ENCODE peak calls at places on chromosomes 1 and 21, in five cellular contexts. L is ovary, I is spleen, V is adrenal gland, W is stomach. N is an unnamed sample.

GRCh38 chr1:156877433-156877832 is 16.1 kb upstream of the PEAR1 start:
- DNase-seq in V (no peak), W (no peak), I (no peak), L (no peak), N (no peak)

GRCh38 chr1:235357485-235358378 is 9.5 kb upstream of the TBCE start:
- DNase-seq in I (no peak), V (no peak), L (no peak), W (no peak), N (no peak)

GRCh38 chr1:33047290-33047689 is 10.6 kb upstream of the AK2 start:
- DNase-seq in V (no peak), L (no peak), I (no peak), W (no peak), N (no peak)

GRCh38 chr21:45336870-45337269 is 49.2 kb upstream of the POFUT2 start:
- DNase-seq in I (peak; percentile 48), V (no peak), W (no peak), L (peak; percentile 22), N (no peak)

GRCh38 chr1:113605099-113605498 is 154.2 kb downstream of the PHTF1 start:
- DNase-seq in L (no peak), I (no peak), W (no peak), V (no peak), N (no peak)

GRCh38 chr21:28590722-28591121 is 402.0 kb downstream of the LTN1 start:
- DNase-seq in W (no peak), L (no peak), I (no peak), V (no peak), N (no peak)

GRCh38 chr21:26405735-26406361 is 167.2 kb downstream of the CYYR1 start:
- DNase-seq in V (peak; percentile 9), W (no peak), L (no peak), I (no peak), N (no peak)

GRCh38 chr1:28322209-28322608 is 6.6 kb upstream of the MED18 start:
- DNase-seq in W (no peak), L (no peak), V (no peak), I (no peak), N (no peak)

GRCh38 chr1:155169541-155169940 is 3.6 kb downstream of the KRTCAP2 start:
- DNase-seq in W (no peak), I (peak; percentile 14), V (no peak), L (no peak), N (no peak)

GRCh38 chr1:93716974-93717373 is 35.3 kb upstream of the BCAR3 start:
- DNase-seq in I (no peak), V (no peak), W (no peak), L (no peak), N (no peak)

GRCh38 chr1:119874186-119874585 is 22.1 kb downstream of the ADAM30 start:
- DNase-seq in W (no peak), I (no peak), L (no peak), V (no peak), N (no peak)

GRCh38 chr1:171983584-171983983 is 142.3 kb downstream of the DNM3 start:
- DNase-seq in W (no peak), L (no peak), V (no peak), I (no peak), N (no peak)

GRCh38 chr1:156052862-156053769 is 482 bp downstream of the UBQLN4 start:
- DNase-seq in V (peak; percentile 53), I (peak; percentile 93), W (peak; percentile 40), L (peak; percentile 81), N (peak; percentile 60)

GRCh38 chr1:149844650-149845255 is 54.6 kb upstream of the BOLA1 start:
- DNase-seq in L (no peak), V (no peak), I (no peak), W (no peak), N (no peak)

GRCh38 chr21:46409641-46410406 is 48.9 kb upstream of the DIP2A start:
- DNase-seq in W (no peak), V (no peak), I (no peak), L (no peak), N (no peak)

GRCh38 chr1:193456883-193457282 is 270.5 kb upstream of the B3GALT2 start:
- DNase-seq in W (no peak), I (no peak), V (no peak), L (no peak), N (no peak)

GRCh38 chr1:48644950-48645605 is 131.6 kb downstream of the BEND5 start:
- DNase-seq in W (no peak), V (no peak), L (no peak), I (no peak), N (no peak)

GRCh38 chr21:21200103-21200938 is 202.1 kb downstream of the NCAM2 start:
- DNase-seq in V (peak; percentile 91), L (peak; percentile 15), W (no peak), I (no peak), N (peak; percentile 84)

GRCh38 chr1:244361764-244362473 is 89.8 kb downstream of the ADSS2 start:
- DNase-seq in V (no peak), I (no peak), W (no peak), L (no peak), N (no peak)

GRCh38 chr21:36005018-36005417 is 55.3 kb downstream of the SETD4 start:
- DNase-seq in V (no peak), I (no peak), L (peak; percentile 46), W (no peak), N (no peak)

GRCh38 chr1:161985301-161985825 is 38.3 kb downstream of the OLFML2B start:
- DNase-seq in V (no peak), I (no peak), W (no peak), L (no peak), N (no peak)

GRCh38 chr1:244349103-244349531 is 102.6 kb downstream of the ADSS2 start:
- DNase-seq in L (no peak), I (no peak), W (no peak), V (peak; percentile 68), N (peak; percentile 75)

GRCh38 chr21:45332981-45333582 is 45.4 kb upstream of the POFUT2 start:
- DNase-seq in L (peak; percentile 23), I (peak; percentile 67), W (no peak), V (no peak), N (no peak)

GRCh38 chr1:111369177-111369576 is 58.4 kb downstream of the OVGP1 start:
- DNase-seq in L (no peak), I (no peak), W (no peak), V (no peak), N (no peak)

GRCh38 chr1:24426738-24427468 is 11.3 kb downstream of the NIPAL3 start:
- DNase-seq in W (no peak), I (no peak), L (no peak), V (no peak), N (no peak)

GRCh38 chr1:198295975-198296374 is 139.2 kb downstream of the NEK7 start:
- DNase-seq in L (no peak), V (no peak), W (no peak), I (no peak), N (no peak)

GRCh38 chr1:77906146-77906545 is 17.7 kb downstream of the NEXN start:
- DNase-seq in I (no peak), W (no peak), V (no peak), L (no peak), N (no peak)

GRCh38 chr1:177948336-177948972 is 21.4 kb downstream of the SEC16B start:
- DNase-seq in W (peak; percentile 66), L (peak; percentile 67), V (peak; percentile 73), I (no peak), N (peak; percentile 78)

GRCh38 chr21:38954450-38955059 is 148.8 kb downstream of the ETS2 start:
- DNase-seq in I (no peak), L (no peak), V (no peak), W (peak; percentile 51), N (no peak)

GRCh38 chr1:76595024-76595423 is 272.3 kb upstream of the ST6GALNAC5 start:
- DNase-seq in W (no peak), I (no peak), L (no peak), V (no peak), N (no peak)

GRCh38 chr1:151001592-151001991 is 5.1 kb downstream of the MINDY1 start:
- DNase-seq in L (no peak), V (no peak), I (no peak), W (no peak), N (no peak)

GRCh38 chr1:201013991-201014815 is 9.3 kb downstream of the KIF21B start:
- DNase-seq in V (no peak), I (peak; percentile 81), W (no peak), L (no peak), N (no peak)

GRCh38 chr1:109509176-109510134 is at the start of gene AMIGO1:
- DNase-seq in I (peak; percentile 90), V (peak; percentile 60), W (peak; percentile 62), L (peak; percentile 80), N (no peak)

GRCh38 chr1:28580706-28581530 is 11.1 kb upstream of the RAB42 start:
- DNase-seq in L (peak; percentile 29), V (peak; percentile 44), I (peak; percentile 79), W (peak; percentile 42), N (no peak)

GRCh38 chr1:10909697-10910489 is 102.6 kb upstream of the TARDBP start:
- DNase-seq in L (no peak), I (peak; percentile 88), V (peak; percentile 50), W (peak; percentile 77), N (no peak)
- TF ChIP-seq CTCF in L (no peak), I (peak; percentile 64), V (peak; percentile 42), W (peak; percentile 52), N (no peak)

GRCh38 chr1:165407398-165407797 is 37.5 kb downstream of the RXRG start:
- DNase-seq in L (no peak), I (no peak), W (no peak), V (no peak), N (no peak)
- H3K27ac ChIP-seq in L (no peak overlapping the region), I (no peak overlapping the region), W (no peak overlapping the region), V (no peak overlapping the region), N (no peak overlapping the region)

GRCh38 chr1:2644591-2645101 is 11.8 kb upstream of the MMEL1 start:
- DNase-seq in I (peak; percentile 70), V (no peak), L (no peak), W (no peak), N (no peak)

GRCh38 chr1:2645776-2646175 is 13.0 kb upstream of the MMEL1 start:
- DNase-seq in L (no peak), I (peak; percentile 56), V (no peak), W (no peak), N (no peak)

GRCh38 chr1:2644171-2644570 is 11.4 kb upstream of the MMEL1 start:
- DNase-seq in W (peak; percentile 25), V (no peak), I (peak; percentile 78), L (no peak), N (no peak)

GRCh38 chr1:2645143-2645542 is 12.3 kb upstream of the MMEL1 start:
- DNase-seq in V (no peak), I (peak; percentile 72), L (no peak), W (no peak), N (no peak)

DNA sequence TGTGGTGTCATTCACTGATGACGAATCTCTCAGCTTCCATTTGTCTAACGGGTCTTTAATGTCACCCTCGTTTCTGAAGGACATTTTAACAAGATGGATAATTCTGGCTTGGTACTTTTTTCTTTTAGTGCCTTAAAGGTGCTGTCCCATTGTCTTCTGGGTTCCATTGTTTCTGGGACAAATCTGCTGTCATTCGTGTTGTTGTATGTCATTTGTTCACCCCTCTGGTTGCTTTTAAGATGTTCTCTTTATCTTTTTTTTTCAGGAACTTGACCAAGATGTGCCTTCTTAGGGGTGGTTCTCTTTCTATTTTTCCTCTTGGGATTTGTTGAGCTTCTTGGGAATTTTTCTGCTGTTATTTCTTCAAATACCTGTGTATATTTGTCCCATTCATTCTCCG is 14.0 kb upstream of the MMEL1 start:
- DNase-seq in L (no peak), W (no peak), I (no peak), V (no peak), N (no peak)
- H3K9me3 ChIP-seq in L (no peaks in the 10 kb centered on the region), W (peaks cover 34% of the 10 kb centered on the region), I (peaks cover 32% of the 10 kb centered on the region), V (no peaks in the 10 kb centered on the region), N (peaks cover 23% of the 10 kb centered on the region)

GRCh38 chr1:220908757-220909156 is 29.5 kb downstream of the HLX start:
- DNase-seq in I (no peak), V (no peak), W (no peak), L (no peak), N (no peak)
- TF ChIP-seq CTCF in I (peak; percentile 54), V (peak; percentile 35), W (no peak), L (no peak), N (peak; percentile 28)

GRCh38 chr1:207034208-207034607 is 1.7 kb upstream of the C1orf116 start:
- DNase-seq in I (no peak), V (no peak), W (no peak), L (no peak), N (no peak)
- H3K27ac ChIP-seq in I (peak overlapping the region; percentile 57), V (no peak overlapping the region), W (peak overlapping the region; percentile 95), L (no peak overlapping the region), N (no peak overlapping the region)

N was measured in right atrium auricular region.